ENCODE peak calls at places on chromosome 18, in nine cellular contexts. One of them, this sample, is unnamed.

GRCh38 chr18:57063601-57064000 is 83.3 kb upstream of the BOD1L2 start:
- DNase-seq in Jurkat, Clone E6-1: no peak
- DNase-seq in cardiac muscle cell: no peak
- DNase-seq in neural progenitor cell: no peak
- DNase-seq in BJ: no peak
- DNase-seq in BE2C: no peak
- DNase-seq in thyroid gland: no peak
- DNase-seq in kidney: no peak
- DNase-seq in CD8-positive, alpha-beta memory T cell: no peak
- DNase-seq in this sample: no peak

GRCh38 chr18:6001867-6002266 is 106.5 kb upstream of the TMEM200C start:
- DNase-seq in Jurkat, Clone E6-1: no peak
- DNase-seq in cardiac muscle cell: no peak
- DNase-seq in neural progenitor cell: no peak
- DNase-seq in BJ: no peak
- DNase-seq in BE2C: no peak
- DNase-seq in thyroid gland: no peak
- DNase-seq in kidney: no peak
- DNase-seq in CD8-positive, alpha-beta memory T cell: no peak
- DNase-seq in this sample: no peak

GRCh38 chr18:54140641-54141040 is 83.8 kb downstream of the MBD2 start:
- DNase-seq in Jurkat, Clone E6-1: no peak
- DNase-seq in cardiac muscle cell: no peak
- DNase-seq in neural progenitor cell: no peak
- DNase-seq in BJ: no peak
- DNase-seq in BE2C: no peak
- DNase-seq in thyroid gland: no peak
- DNase-seq in kidney: no peak
- DNase-seq in CD8-positive, alpha-beta memory T cell: no peak
- DNase-seq in this sample: no peak

GRCh38 chr18:74230922-74231714 is 60.6 kb downstream of the CYB5A start:
- DNase-seq in Jurkat, Clone E6-1: no peak
- DNase-seq in cardiac muscle cell: no peak
- DNase-seq in neural progenitor cell: no peak
- DNase-seq in BJ: no peak
- DNase-seq in BE2C: no peak
- DNase-seq in thyroid gland: no peak
- DNase-seq in kidney: no peak
- DNase-seq in CD8-positive, alpha-beta memory T cell: no peak
- DNase-seq in this sample: no peak

GRCh38 chr18:10213526-10213925 is 240.9 kb upstream of the APCDD1 start:
- DNase-seq in Jurkat, Clone E6-1: peak
- DNase-seq in cardiac muscle cell: peak
- DNase-seq in neural progenitor cell: no peak
- DNase-seq in BJ: no peak
- DNase-seq in BE2C: no peak
- DNase-seq in thyroid gland: no peak
- DNase-seq in kidney: no peak
- DNase-seq in CD8-positive, alpha-beta memory T cell: no peak
- DNase-seq in this sample: no peak

GRCh38 chr18:37247499-37248161 is 318.0 kb downstream of the CELF4 start:
- DNase-seq in Jurkat, Clone E6-1: no peak
- DNase-seq in cardiac muscle cell: no peak
- DNase-seq in neural progenitor cell: no peak
- DNase-seq in BJ: no peak
- DNase-seq in BE2C: no peak
- DNase-seq in thyroid gland: no peak
- DNase-seq in kidney: no peak
- DNase-seq in CD8-positive, alpha-beta memory T cell: no peak
- DNase-seq in this sample: no peak

GRCh38 chr18:11974741-11975325 is 6.5 kb upstream of the IMPA2 start:
- DNase-seq in Jurkat, Clone E6-1: no peak
- DNase-seq in cardiac muscle cell: no peak
- DNase-seq in neural progenitor cell: no peak
- DNase-seq in BJ: no peak
- DNase-seq in BE2C: no peak
- DNase-seq in thyroid gland: no peak
- DNase-seq in kidney: no peak
- DNase-seq in CD8-positive, alpha-beta memory T cell: no peak
- DNase-seq in this sample: peak

GRCh38 chr18:59612461-59612860 is 84.8 kb downstream of the CCBE1 start:
- DNase-seq in Jurkat, Clone E6-1: no peak
- DNase-seq in cardiac muscle cell: no peak
- DNase-seq in neural progenitor cell: no peak
- DNase-seq in BJ: peak
- DNase-seq in BE2C: no peak
- DNase-seq in thyroid gland: no peak
- DNase-seq in kidney: no peak
- DNase-seq in CD8-positive, alpha-beta memory T cell: no peak
- DNase-seq in this sample: no peak

GRCh38 chr18:22185298-22185697 is 15.9 kb downstream of the GATA6 start:
- DNase-seq in Jurkat, Clone E6-1: no peak
- DNase-seq in cardiac muscle cell: no peak
- DNase-seq in neural progenitor cell: peak
- DNase-seq in BJ: no peak
- DNase-seq in BE2C: peak
- DNase-seq in thyroid gland: no peak
- DNase-seq in kidney: no peak
- DNase-seq in CD8-positive, alpha-beta memory T cell: no peak
- DNase-seq in this sample: peak

GRCh38 chr18:22185723-22186386 is 16.5 kb downstream of the GATA6 start:
- DNase-seq in Jurkat, Clone E6-1: no peak
- DNase-seq in cardiac muscle cell: no peak
- DNase-seq in neural progenitor cell: no peak
- DNase-seq in BJ: no peak
- DNase-seq in BE2C: no peak
- DNase-seq in thyroid gland: no peak
- DNase-seq in kidney: no peak
- DNase-seq in CD8-positive, alpha-beta memory T cell: no peak
- DNase-seq in this sample: no peak

GRCh38 chr18:22188551-22189267 is 19.3 kb downstream of the GATA6 start:
- DNase-seq in Jurkat, Clone E6-1: no peak
- DNase-seq in cardiac muscle cell: no peak
- DNase-seq in neural progenitor cell: no peak
- DNase-seq in BJ: no peak
- DNase-seq in BE2C: no peak
- DNase-seq in thyroid gland: no peak
- DNase-seq in kidney: no peak
- DNase-seq in CD8-positive, alpha-beta memory T cell: no peak
- DNase-seq in this sample: no peak

GRCh38 chr18:22183647-22184161 is 14.3 kb downstream of the GATA6 start:
- DNase-seq in Jurkat, Clone E6-1: no peak
- DNase-seq in cardiac muscle cell: no peak
- DNase-seq in neural progenitor cell: no peak
- DNase-seq in BJ: no peak
- DNase-seq in BE2C: no peak
- DNase-seq in thyroid gland: no peak
- DNase-seq in kidney: no peak
- DNase-seq in CD8-positive, alpha-beta memory T cell: no peak
- DNase-seq in this sample: no peak

DNA sequence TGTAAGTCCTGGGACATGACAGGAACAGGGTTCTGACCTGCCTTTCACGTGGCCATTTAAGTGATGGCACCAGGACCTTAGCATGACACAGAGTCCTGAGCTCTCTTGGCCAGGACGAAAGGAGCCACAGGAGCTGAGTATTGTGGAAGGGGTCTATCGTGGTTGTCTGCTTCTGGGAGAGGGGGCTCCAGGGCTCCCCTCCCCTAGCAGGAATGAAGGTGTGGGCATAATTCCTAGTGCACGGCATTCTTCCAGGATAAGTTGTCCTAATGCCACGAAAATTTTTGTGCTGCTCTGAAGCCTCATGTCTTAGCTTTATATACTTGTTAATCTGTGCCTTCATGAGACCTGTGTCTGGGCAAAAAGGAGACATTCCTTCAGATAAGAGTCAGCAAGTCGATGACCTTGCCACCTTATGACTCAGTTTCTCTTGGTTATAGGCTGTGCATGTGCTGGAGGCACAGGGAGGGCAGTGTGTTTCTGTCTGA is 17.1 kb downstream of the GATA6 start:
- DNase-seq in Jurkat, Clone E6-1: no peak
- DNase-seq in cardiac muscle cell: no peak
- DNase-seq in neural progenitor cell: no peak
- DNase-seq in BJ: no peak
- DNase-seq in BE2C: no peak
- DNase-seq in thyroid gland: no peak
- DNase-seq in kidney: no peak
- DNase-seq in CD8-positive, alpha-beta memory T cell: no peak
- DNase-seq in this sample: no peak
- H3K4me3 ChIP-seq in Jurkat, Clone E6-1: no peak
- H3K4me3 ChIP-seq in cardiac muscle cell: no peak
- H3K4me3 ChIP-seq in neural progenitor cell: no peak
- H3K4me3 ChIP-seq in BJ: no peak
- H3K4me3 ChIP-seq in BE2C: no peak
- H3K4me3 ChIP-seq in thyroid gland: no peak
- H3K4me3 ChIP-seq in kidney: no peak
- H3K4me3 ChIP-seq in CD8-positive, alpha-beta memory T cell: no peak
- H3K4me3 ChIP-seq in this sample: no peak

GRCh38 chr18:3863593-3863992 is 413.6 kb downstream of the TGIF1 start:
- DNase-seq in Jurkat, Clone E6-1: no peak
- DNase-seq in cardiac muscle cell: no peak
- DNase-seq in neural progenitor cell: no peak
- DNase-seq in BJ: no peak
- DNase-seq in BE2C: no peak
- DNase-seq in thyroid gland: no peak
- DNase-seq in kidney: no peak
- DNase-seq in CD8-positive, alpha-beta memory T cell: no peak
- DNase-seq in this sample: no peak

GRCh38 chr18:3863006-3863405 is 413.0 kb downstream of the TGIF1 start:
- DNase-seq in Jurkat, Clone E6-1: no peak
- DNase-seq in cardiac muscle cell: no peak
- DNase-seq in neural progenitor cell: no peak
- DNase-seq in BJ: no peak
- DNase-seq in BE2C: no peak
- DNase-seq in thyroid gland: no peak
- DNase-seq in kidney: no peak
- DNase-seq in CD8-positive, alpha-beta memory T cell: no peak
- DNase-seq in this sample: no peak

GRCh38 chr18:3857544-3857943 is 407.6 kb downstream of the TGIF1 start:
- DNase-seq in Jurkat, Clone E6-1: no peak
- DNase-seq in cardiac muscle cell: no peak
- DNase-seq in neural progenitor cell: no peak
- DNase-seq in BJ: no peak
- DNase-seq in BE2C: no peak
- DNase-seq in thyroid gland: no peak
- DNase-seq in kidney: no peak
- DNase-seq in CD8-positive, alpha-beta memory T cell: no peak
- DNase-seq in this sample: no peak

GRCh38 chr18:3864669-3865298 is 414.8 kb downstream of the TGIF1 start:
- DNase-seq in Jurkat, Clone E6-1: no peak
- DNase-seq in cardiac muscle cell: no peak
- DNase-seq in neural progenitor cell: no peak
- DNase-seq in BJ: no peak
- DNase-seq in BE2C: no peak
- DNase-seq in thyroid gland: no peak
- DNase-seq in kidney: no peak
- DNase-seq in CD8-positive, alpha-beta memory T cell: no peak
- DNase-seq in this sample: no peak

DNA sequence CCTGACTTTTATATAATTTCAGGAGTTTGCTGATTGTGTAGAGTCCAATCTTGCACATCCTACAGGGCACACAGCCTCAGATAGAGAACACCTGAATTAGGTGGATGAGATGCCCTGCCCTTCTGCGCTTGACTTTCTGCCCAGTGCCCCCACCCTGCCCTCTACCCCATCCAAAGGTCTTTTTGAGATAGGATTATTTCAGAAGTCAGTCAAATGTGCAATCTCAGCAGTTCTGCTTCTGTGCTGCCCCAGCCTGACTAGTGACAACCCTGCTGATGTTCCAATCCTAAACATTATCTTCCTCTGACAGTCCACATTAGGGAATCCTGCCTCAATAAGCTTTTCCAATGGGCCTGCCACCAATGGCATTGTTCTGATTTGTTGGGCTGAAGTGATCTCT is 411.5 kb downstream of the TGIF1 start:
- DNase-seq in Jurkat, Clone E6-1: no peak
- DNase-seq in cardiac muscle cell: no peak
- DNase-seq in neural progenitor cell: no peak
- DNase-seq in BJ: no peak
- DNase-seq in BE2C: no peak
- DNase-seq in thyroid gland: no peak
- DNase-seq in kidney: no peak
- DNase-seq in CD8-positive, alpha-beta memory T cell: no peak
- DNase-seq in this sample: no peak
- H3K4me3 ChIP-seq in Jurkat, Clone E6-1: no peak
- H3K4me3 ChIP-seq in cardiac muscle cell: no peak
- H3K4me3 ChIP-seq in neural progenitor cell: no peak
- H3K4me3 ChIP-seq in BJ: no peak
- H3K4me3 ChIP-seq in BE2C: no peak
- H3K4me3 ChIP-seq in thyroid gland: no peak
- H3K4me3 ChIP-seq in kidney: no peak
- H3K4me3 ChIP-seq in CD8-positive, alpha-beta memory T cell: no peak
- H3K4me3 ChIP-seq in this sample: no peak

DNA sequence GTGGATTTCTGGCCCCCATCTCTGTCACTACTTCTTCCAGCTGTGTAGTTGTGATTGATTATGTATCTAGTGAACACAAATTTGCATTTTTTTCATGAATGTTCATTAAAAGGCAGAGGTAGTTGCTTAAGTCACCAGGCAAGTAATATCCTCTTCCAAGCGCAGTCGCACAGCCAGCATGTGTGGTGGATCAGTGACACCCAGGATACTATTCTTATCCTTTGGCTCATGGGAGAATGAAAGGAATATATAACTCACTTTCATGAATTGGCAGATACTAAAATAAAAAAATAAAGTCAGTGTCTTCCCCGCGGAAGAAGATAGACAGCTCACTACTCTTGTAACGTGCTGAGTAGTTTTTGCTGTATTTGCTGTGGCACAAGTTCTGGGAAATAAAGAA is 387.8 kb downstream of the CDH7 start:
- DNase-seq in Jurkat, Clone E6-1: no peak
- DNase-seq in cardiac muscle cell: no peak
- DNase-seq in neural progenitor cell: no peak
- DNase-seq in BJ: no peak
- DNase-seq in BE2C: no peak
- DNase-seq in thyroid gland: no peak
- DNase-seq in kidney: no peak
- DNase-seq in CD8-positive, alpha-beta memory T cell: no peak
- DNase-seq in this sample: no peak
- H3K4me3 ChIP-seq in Jurkat, Clone E6-1: no peak
- H3K4me3 ChIP-seq in cardiac muscle cell: no peak
- H3K4me3 ChIP-seq in neural progenitor cell: no peak
- H3K4me3 ChIP-seq in BJ: no peak
- H3K4me3 ChIP-seq in BE2C: no peak
- H3K4me3 ChIP-seq in thyroid gland: no peak
- H3K4me3 ChIP-seq in kidney: no peak
- H3K4me3 ChIP-seq in CD8-positive, alpha-beta memory T cell: no peak
- H3K4me3 ChIP-seq in this sample: no peak

GRCh38 chr18:49081511-49082146 is 130.9 kb upstream of the SMAD7 start:
- DNase-seq in Jurkat, Clone E6-1: no peak
- DNase-seq in cardiac muscle cell: no peak
- DNase-seq in neural progenitor cell: no peak
- DNase-seq in BJ: no peak
- DNase-seq in BE2C: no peak
- DNase-seq in thyroid gland: no peak
- DNase-seq in kidney: no peak
- DNase-seq in CD8-positive, alpha-beta memory T cell: no peak
- DNase-seq in this sample: no peak

DNA sequence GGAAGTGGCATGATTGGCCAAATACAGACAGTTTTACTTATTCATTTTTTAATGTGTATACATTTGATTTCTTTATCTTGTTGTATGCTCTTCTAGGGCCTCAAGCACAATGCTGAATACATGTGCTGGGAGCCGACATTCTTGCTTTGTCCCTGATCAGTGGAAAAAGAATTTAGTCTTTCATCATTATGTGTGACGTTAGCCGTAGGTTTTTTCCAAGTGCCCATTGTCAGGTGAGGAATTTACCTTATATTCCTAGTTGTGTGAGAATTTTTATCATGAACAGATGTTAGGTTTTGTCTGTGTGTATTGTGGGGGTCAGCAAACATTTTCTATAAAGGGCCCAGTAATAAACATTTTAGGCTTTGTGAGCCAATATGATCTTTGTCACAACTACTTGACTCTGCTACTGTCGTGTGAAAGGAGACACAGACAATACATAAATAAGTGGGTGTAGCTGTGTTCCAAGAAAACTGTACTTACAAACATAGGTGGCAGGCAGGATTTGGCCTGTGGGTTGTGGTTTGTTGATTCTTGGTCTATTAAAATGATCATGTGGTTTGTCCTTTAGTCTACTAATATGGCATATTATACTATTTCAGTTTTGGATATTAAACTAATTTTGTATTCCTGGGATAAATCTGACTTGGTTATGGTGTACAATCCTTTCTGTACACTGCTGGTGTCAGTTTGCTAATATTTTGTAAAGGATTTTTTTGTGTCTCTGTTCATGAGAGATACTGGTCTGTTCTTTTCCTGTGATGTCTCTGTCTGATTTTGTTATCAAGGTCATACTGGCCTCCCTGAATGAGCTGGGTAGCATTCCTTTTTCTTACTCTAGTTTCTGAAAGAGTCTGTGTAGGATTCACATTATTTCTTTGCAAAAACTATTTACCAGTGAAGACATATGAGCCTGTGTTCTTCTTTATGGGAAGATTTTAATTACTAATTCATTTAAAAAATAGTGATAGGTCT is 132.2 kb upstream of the SMAD7 start:
- DNase-seq in Jurkat, Clone E6-1: no peak
- DNase-seq in cardiac muscle cell: no peak
- DNase-seq in neural progenitor cell: no peak
- DNase-seq in BJ: no peak
- DNase-seq in BE2C: no peak
- DNase-seq in thyroid gland: no peak
- DNase-seq in kidney: no peak
- DNase-seq in CD8-positive, alpha-beta memory T cell: no peak
- DNase-seq in this sample: no peak
- H3K4me3 ChIP-seq in Jurkat, Clone E6-1: no peak
- H3K4me3 ChIP-seq in cardiac muscle cell: no peak
- H3K4me3 ChIP-seq in neural progenitor cell: no peak
- H3K4me3 ChIP-seq in BJ: no peak
- H3K4me3 ChIP-seq in BE2C: no peak
- H3K4me3 ChIP-seq in thyroid gland: no peak
- H3K4me3 ChIP-seq in kidney: no peak
- H3K4me3 ChIP-seq in CD8-positive, alpha-beta memory T cell: no peak
- H3K4me3 ChIP-seq in this sample: no peak